ENCODE peak calls at places on chromosomes 16 and 17, in seven cellular contexts. One of them, this sample, is unnamed.

GRCh38 chr16:16073884-16074781 is 124.7 kb downstream of the ABCC1 start:
- DNase-seq in heart right ventricle: no peak
- DNase-seq in AG04450: peak
- DNase-seq in ovary: no peak
- DNase-seq in RWPE1: no peak
- DNase-seq in A549: peak
- DNase-seq in pancreas: no peak
- DNase-seq in this sample: no peak

GRCh38 chr17:42676424-42677011 is at the start of gene PLEKHH3:
- DNase-seq in heart right ventricle: no peak
- DNase-seq in AG04450: no peak
- DNase-seq in ovary: no peak
- DNase-seq in RWPE1: no peak
- DNase-seq in A549: no peak
- DNase-seq in pancreas: no peak
- DNase-seq in this sample: no peak

GRCh38 chr16:84833542-84834402 is 14.0 kb downstream of the CRISPLD2 start:
- DNase-seq in heart right ventricle: no peak
- DNase-seq in AG04450: no peak
- DNase-seq in ovary: no peak
- DNase-seq in RWPE1: no peak
- DNase-seq in A549: no peak
- DNase-seq in pancreas: no peak
- DNase-seq in this sample: no peak

GRCh38 chr17:74768069-74768762 is 7.9 kb downstream of the NAT9 start:
- DNase-seq in heart right ventricle: peak
- DNase-seq in AG04450: no peak
- DNase-seq in ovary: no peak
- DNase-seq in RWPE1: no peak
- DNase-seq in A549: no peak
- DNase-seq in pancreas: peak
- DNase-seq in this sample: no peak

GRCh38 chr17:75468311-75468754 is 11.9 kb downstream of the TMEM94 start:
- DNase-seq in heart right ventricle: no peak
- DNase-seq in AG04450: no peak
- DNase-seq in ovary: no peak
- DNase-seq in RWPE1: no peak
- DNase-seq in A549: no peak
- DNase-seq in pancreas: no peak
- DNase-seq in this sample: no peak

GRCh38 chr16:68358951-68359350 is 48.1 kb downstream of the PRMT7 start:
- DNase-seq in heart right ventricle: no peak
- DNase-seq in AG04450: no peak
- DNase-seq in ovary: no peak
- DNase-seq in RWPE1: no peak
- DNase-seq in A549: no peak
- DNase-seq in pancreas: no peak
- DNase-seq in this sample: no peak

GRCh38 chr16:26005336-26005735 is 313.6 kb downstream of the HS3ST4 start:
- DNase-seq in heart right ventricle: no peak
- DNase-seq in AG04450: no peak
- DNase-seq in ovary: no peak
- DNase-seq in RWPE1: no peak
- DNase-seq in A549: no peak
- DNase-seq in pancreas: no peak
- DNase-seq in this sample: no peak

GRCh38 chr17:20184977-20185619 is 175.9 kb downstream of the SPECC1 start:
- DNase-seq in heart right ventricle: no peak
- DNase-seq in AG04450: no peak
- DNase-seq in ovary: no peak
- DNase-seq in RWPE1: no peak
- DNase-seq in A549: no peak
- DNase-seq in pancreas: no peak
- DNase-seq in this sample: no peak

GRCh38 chr17:28684963-28685362 is 23.0 kb downstream of the SUPT6H start:
- DNase-seq in heart right ventricle: no peak
- DNase-seq in AG04450: no peak
- DNase-seq in ovary: peak
- DNase-seq in RWPE1: no peak
- DNase-seq in A549: peak
- DNase-seq in pancreas: no peak
- DNase-seq in this sample: no peak

GRCh38 chr16:56637814-56638750 is at the start of gene MT1A:
- DNase-seq in heart right ventricle: peak
- DNase-seq in AG04450: no peak
- DNase-seq in ovary: peak
- DNase-seq in RWPE1: no peak
- DNase-seq in A549: peak
- DNase-seq in pancreas: peak
- DNase-seq in this sample: no peak

GRCh38 chr16:89121691-89122321 is 28.2 kb downstream of the ACSF3 start:
- DNase-seq in heart right ventricle: peak
- DNase-seq in AG04450: no peak
- DNase-seq in ovary: no peak
- DNase-seq in RWPE1: no peak
- DNase-seq in A549: no peak
- DNase-seq in pancreas: no peak
- DNase-seq in this sample: no peak

GRCh38 chr16:89197633-89198416 is 2.5 kb downstream of the SLC22A31 start:
- DNase-seq in heart right ventricle: no peak
- DNase-seq in AG04450: no peak
- DNase-seq in ovary: peak
- DNase-seq in RWPE1: no peak
- DNase-seq in A549: no peak
- DNase-seq in pancreas: peak
- DNase-seq in this sample: no peak

GRCh38 chr16:10619271-10619849 is 39.0 kb upstream of the EMP2 start:
- DNase-seq in heart right ventricle: peak
- DNase-seq in AG04450: no peak
- DNase-seq in ovary: no peak
- DNase-seq in RWPE1: peak
- DNase-seq in A549: no peak
- DNase-seq in pancreas: no peak
- DNase-seq in this sample: no peak

DNA sequence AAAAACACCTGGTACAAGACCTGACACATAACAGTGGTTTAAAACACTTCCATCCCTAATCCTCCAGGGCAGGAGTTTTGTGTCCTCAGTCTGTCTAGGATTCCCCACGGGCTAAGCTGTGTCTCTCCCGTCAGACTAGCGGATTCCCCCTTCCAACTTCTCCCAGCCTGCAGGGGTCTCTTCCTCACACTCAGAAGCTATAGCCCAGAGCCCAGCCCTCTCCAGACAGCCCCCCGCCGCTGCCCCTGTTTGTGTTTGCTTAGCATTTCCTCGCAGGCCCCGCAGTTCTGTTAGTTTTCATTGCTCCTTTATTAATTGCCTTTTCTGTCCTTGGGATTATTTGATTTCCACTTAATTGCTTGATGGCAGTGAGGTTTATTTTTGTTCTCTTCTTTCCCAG is 91.2 kb downstream of the TMEM132E start:
- DNase-seq in heart right ventricle: no peak
- DNase-seq in AG04450: no peak
- DNase-seq in ovary: no peak
- DNase-seq in RWPE1: no peak
- DNase-seq in A549: no peak
- DNase-seq in pancreas: peak
- DNase-seq in this sample: no peak
- H3K27ac ChIP-seq in heart right ventricle: no peak
- H3K27ac ChIP-seq in AG04450: no peak
- H3K27ac ChIP-seq in ovary: no peak
- H3K27ac ChIP-seq in RWPE1: no peak
- H3K27ac ChIP-seq in A549: no peak
- H3K27ac ChIP-seq in pancreas: no peak
- H3K27ac ChIP-seq in this sample: no peak

GRCh38 chr16:81553814-81554675 is 109.4 kb downstream of the CMIP start:
- DNase-seq in heart right ventricle: no peak
- DNase-seq in AG04450: no peak
- DNase-seq in ovary: no peak
- DNase-seq in RWPE1: no peak
- DNase-seq in A549: no peak
- DNase-seq in pancreas: no peak
- DNase-seq in this sample: no peak
- H3K27ac ChIP-seq in heart right ventricle: peak
- H3K27ac ChIP-seq in AG04450: peak
- H3K27ac ChIP-seq in ovary: no peak
- H3K27ac ChIP-seq in RWPE1: peak
- H3K27ac ChIP-seq in A549: peak
- H3K27ac ChIP-seq in pancreas: peak
- H3K27ac ChIP-seq in this sample: peak

GRCh38 chr17:7577327-7578199 is 1.9 kb upstream of the CD68 start:
- DNase-seq in heart right ventricle: no peak
- DNase-seq in AG04450: no peak
- DNase-seq in ovary: no peak
- DNase-seq in RWPE1: no peak
- DNase-seq in A549: no peak
- DNase-seq in pancreas: no peak
- DNase-seq in this sample: no peak
- H3K27ac ChIP-seq in heart right ventricle: no peak
- H3K27ac ChIP-seq in AG04450: peak
- H3K27ac ChIP-seq in ovary: no peak
- H3K27ac ChIP-seq in RWPE1: peak
- H3K27ac ChIP-seq in A549: no peak
- H3K27ac ChIP-seq in pancreas: no peak
- H3K27ac ChIP-seq in this sample: peak

GRCh38 chr17:17497065-17497844 is 1.1 kb upstream of the RASD1 start:
- DNase-seq in heart right ventricle: no peak
- DNase-seq in AG04450: no peak
- DNase-seq in ovary: peak
- DNase-seq in RWPE1: no peak
- DNase-seq in A549: no peak
- DNase-seq in pancreas: no peak
- DNase-seq in this sample: no peak
- H3K27ac ChIP-seq in heart right ventricle: peak
- H3K27ac ChIP-seq in AG04450: no peak
- H3K27ac ChIP-seq in ovary: no peak
- H3K27ac ChIP-seq in RWPE1: peak
- H3K27ac ChIP-seq in A549: peak
- H3K27ac ChIP-seq in pancreas: peak
- H3K27ac ChIP-seq in this sample: peak

GRCh38 chr17:1003633-1003971 is 6.7 kb downstream of the TIMM22 start:
- DNase-seq in heart right ventricle: no peak
- DNase-seq in AG04450: no peak
- DNase-seq in ovary: no peak
- DNase-seq in RWPE1: no peak
- DNase-seq in A549: no peak
- DNase-seq in pancreas: no peak
- DNase-seq in this sample: no peak
- H3K27ac ChIP-seq in heart right ventricle: peak
- H3K27ac ChIP-seq in AG04450: peak
- H3K27ac ChIP-seq in ovary: no peak
- H3K27ac ChIP-seq in RWPE1: peak
- H3K27ac ChIP-seq in A549: no peak
- H3K27ac ChIP-seq in pancreas: peak
- H3K27ac ChIP-seq in this sample: peak

GRCh38 chr17:7443499-7444485 is 1.1 kb upstream of the CHRNB1 start:
- DNase-seq in heart right ventricle: no peak
- DNase-seq in AG04450: no peak
- DNase-seq in ovary: no peak
- DNase-seq in RWPE1: peak
- DNase-seq in A549: no peak
- DNase-seq in pancreas: no peak
- DNase-seq in this sample: no peak
- H3K27ac ChIP-seq in heart right ventricle: no peak
- H3K27ac ChIP-seq in AG04450: no peak
- H3K27ac ChIP-seq in ovary: no peak
- H3K27ac ChIP-seq in RWPE1: peak
- H3K27ac ChIP-seq in A549: no peak
- H3K27ac ChIP-seq in pancreas: no peak
- H3K27ac ChIP-seq in this sample: peak

DNA sequence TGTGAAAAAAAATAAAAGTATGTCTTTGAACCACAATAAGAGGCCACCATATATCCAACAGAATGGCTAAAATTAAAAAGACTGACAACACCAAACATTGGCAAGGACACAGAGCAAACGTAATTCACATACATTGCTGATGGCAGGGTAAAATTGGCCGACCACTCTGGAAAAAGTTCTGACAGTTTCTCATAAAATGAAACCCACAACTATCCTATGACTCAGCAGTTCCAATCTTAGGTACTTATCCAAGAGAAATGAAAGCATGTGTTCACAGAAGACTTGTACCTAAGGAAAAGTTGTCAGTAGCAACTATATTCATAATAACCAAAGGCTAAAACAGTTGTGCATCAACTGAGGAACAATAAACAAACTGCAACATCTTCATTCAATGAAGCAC is 357.3 kb upstream of the XYLT1 start:
- DNase-seq in heart right ventricle: no peak
- DNase-seq in AG04450: no peak
- DNase-seq in ovary: no peak
- DNase-seq in RWPE1: peak
- DNase-seq in A549: no peak
- DNase-seq in pancreas: no peak
- DNase-seq in this sample: no peak
- H3K27ac ChIP-seq in heart right ventricle: no peak
- H3K27ac ChIP-seq in AG04450: no peak
- H3K27ac ChIP-seq in ovary: no peak
- H3K27ac ChIP-seq in RWPE1: no peak
- H3K27ac ChIP-seq in A549: no peak
- H3K27ac ChIP-seq in pancreas: no peak
- H3K27ac ChIP-seq in this sample: no peak

DNA sequence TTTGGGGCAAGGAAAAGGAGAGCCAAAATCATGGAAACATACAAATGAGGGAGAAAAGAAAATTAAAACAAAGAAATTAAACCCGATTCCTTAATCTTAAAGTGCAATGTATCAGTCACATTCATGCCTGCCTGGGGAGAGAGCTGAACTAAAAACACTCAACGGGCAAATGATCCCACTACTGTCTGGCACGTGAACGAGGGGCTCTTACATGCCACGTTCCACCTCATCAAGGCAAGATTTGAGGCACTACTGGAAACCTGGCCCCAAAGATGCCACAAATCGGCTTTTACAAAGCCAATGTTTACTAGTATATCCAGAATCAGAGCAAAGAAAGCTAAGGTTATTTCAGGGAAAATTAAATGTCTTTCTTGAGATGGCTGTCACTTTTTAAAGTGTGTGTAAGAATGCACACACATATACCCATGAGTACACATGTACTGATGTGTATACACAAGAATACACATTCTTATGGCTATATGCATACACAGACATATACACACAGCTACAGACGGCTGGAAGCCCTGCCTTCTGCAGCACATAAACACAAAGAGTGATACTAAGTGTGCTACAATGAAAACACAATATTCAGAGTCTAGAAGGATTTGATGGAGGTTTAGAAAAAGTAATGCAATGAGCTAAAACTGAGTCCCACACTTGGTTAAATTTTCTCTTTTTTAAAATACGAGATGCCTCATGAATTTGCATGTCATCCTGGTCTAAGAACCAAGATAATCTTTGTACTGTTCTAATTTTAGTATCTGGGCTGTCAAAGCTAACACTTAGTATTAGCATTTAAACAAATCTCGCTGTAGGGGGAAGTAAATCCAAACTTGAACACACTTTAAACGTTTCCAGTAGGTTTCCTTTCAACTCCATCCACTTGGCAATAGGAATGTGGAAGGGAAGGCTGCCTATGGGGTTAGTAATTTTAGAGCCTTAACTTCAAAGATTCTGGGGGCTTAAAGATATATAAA is 85.8 kb downstream of the CYTH1 start:
- DNase-seq in heart right ventricle: no peak
- DNase-seq in AG04450: no peak
- DNase-seq in ovary: no peak
- DNase-seq in RWPE1: no peak
- DNase-seq in A549: no peak
- DNase-seq in pancreas: no peak
- DNase-seq in this sample: no peak
- H3K27ac ChIP-seq in heart right ventricle: no peak
- H3K27ac ChIP-seq in AG04450: no peak
- H3K27ac ChIP-seq in ovary: no peak
- H3K27ac ChIP-seq in RWPE1: no peak
- H3K27ac ChIP-seq in A549: no peak
- H3K27ac ChIP-seq in pancreas: no peak
- H3K27ac ChIP-seq in this sample: no peak